ENCODE peak calls at places on chromosomes 16 and 17, in seven cellular contexts. One of them, this sample, is unnamed. For H3K4me1, the result is how much of the 10 kb centered on the place peaks cover.

GRCh38 chr16:85183564-85183963 is 71.3 kb upstream of the CIBAR2 start:
- DNase-seq in stomach: no peak
- DNase-seq in ovary: no peak
- DNase-seq in A549: no peak
- DNase-seq in body of pancreas: no peak
- DNase-seq in heart left ventricle: no peak
- DNase-seq in sigmoid colon: no peak
- DNase-seq in this sample: no peak

GRCh38 chr17:1221209-1221608 is 41.4 kb upstream of the ABR start:
- DNase-seq in body of pancreas: no peak
- DNase-seq in ovary: no peak
- DNase-seq in heart left ventricle: no peak
- DNase-seq in sigmoid colon: no peak
- DNase-seq in A549: no peak
- DNase-seq in stomach: no peak
- DNase-seq in this sample: no peak

GRCh38 chr17:28701987-28702751 is 9.5 kb downstream of the PROCA1 start:
- DNase-seq in sigmoid colon: no peak
- DNase-seq in ovary: no peak
- DNase-seq in body of pancreas: no peak
- DNase-seq in heart left ventricle: no peak
- DNase-seq in A549: no peak
- DNase-seq in stomach: no peak
- DNase-seq in this sample: no peak

GRCh38 chr17:29209073-29209472 is 28.9 kb upstream of the MYO18A start:
- DNase-seq in A549: no peak
- DNase-seq in body of pancreas: no peak
- DNase-seq in ovary: no peak
- DNase-seq in sigmoid colon: no peak
- DNase-seq in heart left ventricle: no peak
- DNase-seq in stomach: no peak
- DNase-seq in this sample: no peak

GRCh38 chr17:4247981-4248388 is 15.8 kb downstream of the ANKFY1 start:
- DNase-seq in ovary: no peak
- DNase-seq in A549: no peak
- DNase-seq in sigmoid colon: no peak
- DNase-seq in stomach: peak
- DNase-seq in heart left ventricle: no peak
- DNase-seq in body of pancreas: peak
- DNase-seq in this sample: peak

GRCh38 chr16:48535831-48536599 is 74.0 kb downstream of the N4BP1 start:
- DNase-seq in ovary: peak
- DNase-seq in stomach: no peak
- DNase-seq in sigmoid colon: peak
- DNase-seq in body of pancreas: peak
- DNase-seq in heart left ventricle: peak
- DNase-seq in A549: no peak
- DNase-seq in this sample: peak

GRCh38 chr16:27097671-27098275 is 31.0 kb downstream of the C16orf82 start:
- DNase-seq in sigmoid colon: no peak
- DNase-seq in stomach: no peak
- DNase-seq in body of pancreas: peak
- DNase-seq in heart left ventricle: peak
- DNase-seq in ovary: no peak
- DNase-seq in A549: no peak
- DNase-seq in this sample: peak

GRCh38 chr16:85683363-85683762 is 5.4 kb downstream of the GINS2 start:
- DNase-seq in heart left ventricle: no peak
- DNase-seq in ovary: no peak
- DNase-seq in A549: no peak
- DNase-seq in sigmoid colon: no peak
- DNase-seq in body of pancreas: no peak
- DNase-seq in stomach: no peak
- DNase-seq in this sample: no peak

GRCh38 chr16:87704754-87705353 is 60.9 kb downstream of the KLHDC4 start:
- DNase-seq in heart left ventricle: no peak
- DNase-seq in body of pancreas: no peak
- DNase-seq in ovary: no peak
- DNase-seq in stomach: no peak
- DNase-seq in sigmoid colon: no peak
- DNase-seq in A549: no peak
- DNase-seq in this sample: no peak

GRCh38 chr17:30513346-30513745 is 36.1 kb downstream of the GOSR1 start:
- DNase-seq in stomach: no peak
- DNase-seq in A549: no peak
- DNase-seq in ovary: no peak
- DNase-seq in body of pancreas: no peak
- DNase-seq in sigmoid colon: no peak
- DNase-seq in heart left ventricle: no peak
- DNase-seq in this sample: no peak

GRCh38 chr17:67139784-67140665 is 95.7 kb downstream of the CACNG1 start:
- DNase-seq in sigmoid colon: no peak
- DNase-seq in ovary: no peak
- DNase-seq in stomach: no peak
- DNase-seq in body of pancreas: peak
- DNase-seq in heart left ventricle: no peak
- DNase-seq in A549: no peak
- DNase-seq in this sample: no peak

GRCh38 chr17:285751-286422 is 66.7 kb downstream of the RPH3AL start:
- DNase-seq in sigmoid colon: peak
- DNase-seq in stomach: no peak
- DNase-seq in ovary: peak
- DNase-seq in A549: no peak
- DNase-seq in heart left ventricle: peak
- DNase-seq in body of pancreas: peak
- DNase-seq in this sample: no peak

GRCh38 chr17:82296511-82297279 is 20.7 kb downstream of the CD7 start:
- DNase-seq in stomach: no peak
- DNase-seq in A549: no peak
- DNase-seq in heart left ventricle: no peak
- DNase-seq in sigmoid colon: no peak
- DNase-seq in body of pancreas: no peak
- DNase-seq in ovary: no peak
- DNase-seq in this sample: no peak

GRCh38 chr17:61307905-61308886 is 91.4 kb upstream of the TBX2 start:
- DNase-seq in stomach: no peak
- DNase-seq in sigmoid colon: no peak
- DNase-seq in body of pancreas: no peak
- DNase-seq in heart left ventricle: no peak
- DNase-seq in A549: peak
- DNase-seq in ovary: no peak
- DNase-seq in this sample: peak

GRCh38 chr16:21523411-21524067 is 75.8 kb upstream of the METTL9 start:
- DNase-seq in ovary: no peak
- DNase-seq in stomach: no peak
- DNase-seq in heart left ventricle: peak
- DNase-seq in body of pancreas: no peak
- DNase-seq in A549: no peak
- DNase-seq in sigmoid colon: no peak
- DNase-seq in this sample: no peak

GRCh38 chr17:13920413-13920812 is 148.9 kb upstream of the COX10 start:
- DNase-seq in body of pancreas: no peak
- DNase-seq in ovary: no peak
- DNase-seq in stomach: no peak
- DNase-seq in sigmoid colon: no peak
- DNase-seq in A549: no peak
- DNase-seq in heart left ventricle: no peak
- DNase-seq in this sample: no peak

GRCh38 chr17:44793885-44794698 is 35.3 kb downstream of the ADAM11 start:
- DNase-seq in sigmoid colon: peak
- DNase-seq in ovary: no peak
- DNase-seq in body of pancreas: no peak
- DNase-seq in A549: no peak
- DNase-seq in stomach: no peak
- DNase-seq in heart left ventricle: no peak
- DNase-seq in this sample: no peak

GRCh38 chr16:9256196-9256595 is 164.8 kb downstream of the HAPSTR1 start:
- DNase-seq in A549: peak
- DNase-seq in heart left ventricle: no peak
- DNase-seq in stomach: peak
- DNase-seq in sigmoid colon: no peak
- DNase-seq in body of pancreas: peak
- DNase-seq in ovary: no peak
- DNase-seq in this sample: no peak
- TF ChIP-seq CTCF in A549: peak
- TF ChIP-seq CTCF in heart left ventricle: peak
- TF ChIP-seq CTCF in stomach: no peak
- TF ChIP-seq CTCF in sigmoid colon: no peak
- TF ChIP-seq CTCF in body of pancreas: peak
- TF ChIP-seq CTCF in ovary: no peak
- TF ChIP-seq CTCF in this sample: no peak

GRCh38 chr17:17934796-17935195 is 37.4 kb downstream of the TOM1L2 start:
- DNase-seq in ovary: no peak
- DNase-seq in body of pancreas: no peak
- DNase-seq in heart left ventricle: no peak
- DNase-seq in stomach: no peak
- DNase-seq in A549: no peak
- DNase-seq in sigmoid colon: no peak
- DNase-seq in this sample: no peak
- H3K4me1 ChIP-seq in ovary: under half
- H3K4me1 ChIP-seq in body of pancreas: under half
- H3K4me1 ChIP-seq in heart left ventricle: half or more
- H3K4me1 ChIP-seq in stomach: under half
- H3K4me1 ChIP-seq in A549: under half
- H3K4me1 ChIP-seq in sigmoid colon: under half
- H3K4me1 ChIP-seq in this sample: under half

DNA sequence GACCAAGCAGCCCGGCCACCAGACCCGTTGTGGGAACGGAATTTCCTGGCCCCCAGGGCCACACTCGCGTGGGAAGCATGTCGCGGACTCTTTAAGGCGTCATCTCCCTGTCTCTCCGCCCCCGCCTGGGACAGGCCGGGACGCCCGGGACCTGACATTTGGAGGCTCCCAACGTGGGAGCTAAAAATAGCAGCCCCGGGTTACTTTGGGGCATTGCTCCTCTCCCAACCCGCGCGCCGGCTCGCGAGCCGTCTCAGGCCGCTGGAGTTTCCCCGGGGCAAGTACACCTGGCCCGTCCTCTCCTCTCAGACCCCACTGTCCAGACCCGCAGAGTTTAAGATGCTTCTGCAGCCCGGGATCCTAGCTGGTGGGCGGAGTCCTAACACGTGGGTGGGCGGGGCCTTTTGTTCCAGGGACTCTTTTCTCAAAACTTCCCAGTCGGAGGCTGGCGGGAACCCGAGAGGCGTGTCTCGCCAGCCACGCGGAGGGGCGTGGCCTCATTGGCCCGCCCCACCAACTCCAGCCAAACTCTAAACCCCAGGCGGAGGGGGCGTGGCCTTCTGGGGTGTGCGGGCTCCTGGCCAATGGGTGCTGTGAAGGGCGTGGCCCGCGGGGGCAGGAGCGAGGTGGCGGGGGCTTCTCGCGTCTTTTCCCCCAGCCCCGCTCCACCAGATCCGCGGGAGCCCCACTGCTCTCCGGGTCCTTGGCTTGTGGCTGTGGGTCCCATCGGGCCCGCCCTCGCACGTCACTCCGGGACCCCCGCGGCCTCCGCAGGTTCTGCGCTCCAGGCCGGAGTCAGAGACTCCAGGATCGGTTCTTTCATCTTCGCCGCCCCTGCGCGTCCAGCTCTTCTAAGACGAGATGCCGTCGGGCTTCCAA is at the start of gene SLC2A4:
- DNase-seq in sigmoid colon: peak
- DNase-seq in A549: peak
- DNase-seq in ovary: peak
- DNase-seq in stomach: peak
- DNase-seq in body of pancreas: peak
- DNase-seq in heart left ventricle: peak
- DNase-seq in this sample: peak
- TF ChIP-seq POLR2A in sigmoid colon: peak
- TF ChIP-seq POLR2A in A549: no peak
- TF ChIP-seq POLR2A in ovary: no peak
- TF ChIP-seq POLR2A in stomach: no peak
- TF ChIP-seq POLR2A in body of pancreas: no peak
- TF ChIP-seq POLR2A in heart left ventricle: peak
- TF ChIP-seq POLR2A in this sample: no peak

GRCh38 chr17:40038882-40039513 is 15.2 kb downstream of the MED24 start:
- DNase-seq in A549: peak
- DNase-seq in heart left ventricle: peak
- DNase-seq in body of pancreas: peak
- DNase-seq in sigmoid colon: peak
- DNase-seq in ovary: peak
- DNase-seq in stomach: peak
- DNase-seq in this sample: peak
- TF ChIP-seq CTCF in A549: peak
- TF ChIP-seq CTCF in heart left ventricle: peak
- TF ChIP-seq CTCF in body of pancreas: peak
- TF ChIP-seq CTCF in sigmoid colon: peak
- TF ChIP-seq CTCF in ovary: peak
- TF ChIP-seq CTCF in stomach: no peak
- TF ChIP-seq CTCF in this sample: peak

DNA sequence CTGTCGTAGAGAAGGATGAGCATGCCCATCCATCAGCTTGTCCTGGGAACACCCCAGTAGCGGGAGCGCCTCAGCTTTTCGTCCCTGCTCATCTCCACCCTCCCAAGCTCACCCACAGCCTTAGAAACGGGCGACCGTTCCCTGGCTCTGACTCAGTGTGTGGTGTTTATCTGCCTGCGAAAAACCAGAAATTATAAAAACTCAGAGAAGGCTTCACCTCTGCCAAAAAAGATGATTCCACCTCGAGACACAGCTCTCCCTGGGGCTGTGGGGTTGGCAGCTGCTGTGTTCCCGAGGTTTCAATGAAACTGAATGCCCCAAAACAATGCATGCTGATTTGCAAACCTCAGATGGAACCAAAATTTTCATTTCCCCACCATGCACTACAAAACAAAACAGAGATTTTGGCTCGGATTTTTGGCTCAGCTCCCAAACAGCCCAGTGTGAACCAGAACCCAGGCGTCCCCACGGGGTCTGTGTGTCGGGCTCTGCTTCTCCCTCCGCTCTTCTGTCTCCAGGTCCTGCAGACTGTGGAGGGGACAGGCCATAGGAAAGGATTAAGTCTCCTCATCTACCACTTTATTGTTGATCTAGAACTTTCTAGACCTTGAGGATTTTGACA is 62.4 kb upstream of the MED9 start:
- DNase-seq in ovary: no peak
- DNase-seq in stomach: no peak
- DNase-seq in A549: no peak
- DNase-seq in body of pancreas: no peak
- DNase-seq in sigmoid colon: peak
- DNase-seq in heart left ventricle: no peak
- DNase-seq in this sample: peak
- H3K4me1 ChIP-seq in ovary: under half
- H3K4me1 ChIP-seq in stomach: under half
- H3K4me1 ChIP-seq in A549: under half
- H3K4me1 ChIP-seq in body of pancreas: under half
- H3K4me1 ChIP-seq in sigmoid colon: under half
- H3K4me1 ChIP-seq in heart left ventricle: half or more
- H3K4me1 ChIP-seq in this sample: under half

This sample was measured in adrenal gland.